ENCODE peak calls at places on chromosomes 2 and 18, in four cellular contexts. One of them, this sample, is unnamed. For H3K27me3, the result is how much of the 10 kb centered on the place peaks cover.

GRCh38 chr2:27050281-27050995 is 1.0 kb upstream of the AGBL5 start:
- DNase-seq in aorta: peak
- DNase-seq in right cardiac atrium: peak
- DNase-seq in SK-N-SH: peak
- DNase-seq in this sample: peak

GRCh38 chr2:45119038-45119437 is 109.8 kb upstream of the SIX2 start:
- DNase-seq in aorta: no peak
- DNase-seq in right cardiac atrium: no peak
- DNase-seq in SK-N-SH: no peak
- DNase-seq in this sample: no peak

GRCh38 chr2:143264851-143265250 is 135.6 kb downstream of the ARHGAP15 start:
- DNase-seq in right cardiac atrium: no peak
- DNase-seq in aorta: no peak
- DNase-seq in SK-N-SH: no peak
- DNase-seq in this sample: no peak

GRCh38 chr2:228600265-228600664 is 418.8 kb upstream of the SPHKAP start:
- DNase-seq in right cardiac atrium: no peak
- DNase-seq in aorta: no peak
- DNase-seq in SK-N-SH: no peak
- DNase-seq in this sample: no peak

GRCh38 chr2:19746611-19747309 is 155.0 kb downstream of the TTC32 start:
- DNase-seq in aorta: no peak
- DNase-seq in SK-N-SH: peak
- DNase-seq in right cardiac atrium: no peak
- DNase-seq in this sample: no peak

GRCh38 chr2:224555823-224556366 is 29.3 kb downstream of the CUL3 start:
- DNase-seq in SK-N-SH: no peak
- DNase-seq in aorta: no peak
- DNase-seq in right cardiac atrium: no peak
- DNase-seq in this sample: no peak

GRCh38 chr18:80173060-80173459 is 64.0 kb downstream of the ADNP2 start:
- DNase-seq in right cardiac atrium: no peak
- DNase-seq in SK-N-SH: no peak
- DNase-seq in aorta: no peak
- DNase-seq in this sample: peak

GRCh38 chr2:231732604-231733003 is 24.3 kb downstream of the PTMA start:
- DNase-seq in aorta: no peak
- DNase-seq in SK-N-SH: no peak
- DNase-seq in right cardiac atrium: no peak
- DNase-seq in this sample: no peak

GRCh38 chr2:101200714-101201113 is 49.5 kb upstream of the TBC1D8 start:
- DNase-seq in SK-N-SH: no peak
- DNase-seq in right cardiac atrium: no peak
- DNase-seq in aorta: no peak
- DNase-seq in this sample: no peak

GRCh38 chr2:169928463-169928864 is 101.2 kb downstream of the UBR3 start:
- DNase-seq in aorta: no peak
- DNase-seq in SK-N-SH: peak
- DNase-seq in right cardiac atrium: no peak
- DNase-seq in this sample: no peak

GRCh38 chr2:206611736-206612135 is 30.6 kb upstream of the FAM237A start:
- DNase-seq in right cardiac atrium: no peak
- DNase-seq in aorta: no peak
- DNase-seq in SK-N-SH: peak
- DNase-seq in this sample: no peak

GRCh38 chr2:229887441-229887840 is 34.4 kb downstream of the TRIP12 start:
- DNase-seq in right cardiac atrium: no peak
- DNase-seq in aorta: no peak
- DNase-seq in SK-N-SH: no peak
- DNase-seq in this sample: no peak

GRCh38 chr2:122927710-122928249 is 1097.3 kb upstream of the CNTNAP5 start:
- DNase-seq in right cardiac atrium: no peak
- DNase-seq in SK-N-SH: no peak
- DNase-seq in aorta: no peak
- DNase-seq in this sample: no peak

GRCh38 chr2:177147834-177148233 is 64.8 kb upstream of the HNRNPA3 start:
- DNase-seq in right cardiac atrium: no peak
- DNase-seq in aorta: no peak
- DNase-seq in SK-N-SH: no peak
- DNase-seq in this sample: no peak

GRCh38 chr2:177143444-177143843 is 69.2 kb upstream of the HNRNPA3 start:
- DNase-seq in aorta: no peak
- DNase-seq in right cardiac atrium: no peak
- DNase-seq in SK-N-SH: no peak
- DNase-seq in this sample: no peak

GRCh38 chr2:177148477-177149154 is 64.0 kb upstream of the HNRNPA3 start:
- DNase-seq in right cardiac atrium: peak
- DNase-seq in SK-N-SH: peak
- DNase-seq in aorta: peak
- DNase-seq in this sample: peak

GRCh38 chr2:177149155-177149503 is 63.5 kb upstream of the HNRNPA3 start:
- DNase-seq in right cardiac atrium: no peak
- DNase-seq in SK-N-SH: no peak
- DNase-seq in aorta: no peak
- DNase-seq in this sample: no peak

GRCh38 chr2:177147093-177147694 is 65.4 kb upstream of the HNRNPA3 start:
- DNase-seq in right cardiac atrium: no peak
- DNase-seq in SK-N-SH: peak
- DNase-seq in aorta: no peak
- DNase-seq in this sample: no peak
- H3K27me3 ChIP-seq in right cardiac atrium: under half
- H3K27me3 ChIP-seq in SK-N-SH: under half
- H3K27me3 ChIP-seq in aorta: under half
- H3K27me3 ChIP-seq in this sample: under half

DNA sequence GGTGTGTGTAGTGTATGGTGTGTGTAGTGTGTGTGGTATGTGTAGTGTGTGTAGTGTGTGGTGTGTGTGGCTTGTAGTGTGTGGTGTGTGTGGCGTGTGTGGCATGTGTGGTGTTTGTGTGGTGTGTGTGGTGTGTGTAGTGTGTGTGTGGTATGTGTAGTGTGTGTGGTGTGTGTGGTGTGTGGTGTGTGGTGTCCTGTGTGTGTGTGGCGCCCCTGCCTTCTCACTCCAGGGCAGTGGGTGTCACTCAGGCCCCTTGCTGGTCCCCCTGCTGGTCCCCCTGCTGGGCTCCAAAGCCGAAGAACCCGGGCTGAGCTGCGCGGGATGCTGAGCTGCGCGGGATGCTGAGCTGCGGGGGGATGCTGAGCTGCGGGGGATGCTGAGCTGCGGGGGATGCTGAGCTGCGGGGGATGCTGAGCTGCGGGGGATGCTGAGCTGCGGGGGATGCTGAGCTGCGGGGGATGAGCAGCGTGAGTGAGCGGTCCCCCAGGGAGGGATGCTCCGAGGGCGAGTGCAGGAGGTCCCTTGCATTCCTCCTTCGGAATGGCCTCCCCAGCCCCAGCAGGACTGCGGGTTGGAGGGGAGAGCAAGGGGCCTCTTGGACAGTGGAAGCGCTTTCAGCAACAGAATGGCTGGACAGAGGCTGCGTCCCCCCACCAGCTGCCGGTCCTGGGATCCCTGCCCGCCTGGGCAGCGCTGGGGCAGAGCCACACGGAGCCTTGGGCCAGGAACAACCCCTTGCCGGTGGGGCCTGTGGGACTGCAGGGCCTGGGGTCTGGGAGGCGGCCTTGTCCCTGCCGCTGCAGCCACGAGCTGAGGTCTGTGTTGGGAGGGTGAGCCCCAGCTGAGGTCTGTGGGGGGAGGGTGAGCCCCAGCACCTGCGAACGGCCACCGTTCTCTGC is 3.3 kb upstream of the RTP5 start:
- DNase-seq in SK-N-SH: peak
- DNase-seq in aorta: no peak
- DNase-seq in right cardiac atrium: peak
- DNase-seq in this sample: no peak
- H3K27me3 ChIP-seq in SK-N-SH: under half
- H3K27me3 ChIP-seq in aorta: under half
- H3K27me3 ChIP-seq in right cardiac atrium: under half
- H3K27me3 ChIP-seq in this sample: under half

GRCh38 chr2:238567067-238567855 is 140.5 kb downstream of the ASB1 start:
- DNase-seq in aorta: no peak
- DNase-seq in right cardiac atrium: no peak
- DNase-seq in SK-N-SH: no peak
- DNase-seq in this sample: peak
- H3K27me3 ChIP-seq in aorta: under half
- H3K27me3 ChIP-seq in right cardiac atrium: under half
- H3K27me3 ChIP-seq in SK-N-SH: under half
- H3K27me3 ChIP-seq in this sample: under half

GRCh38 chr2:216362730-216363129 is 9.6 kb downstream of the MARCHF4 start:
- DNase-seq in aorta: no peak
- DNase-seq in SK-N-SH: no peak
- DNase-seq in right cardiac atrium: no peak
- DNase-seq in this sample: no peak
- H3K27me3 ChIP-seq in aorta: under half
- H3K27me3 ChIP-seq in SK-N-SH: under half
- H3K27me3 ChIP-seq in right cardiac atrium: under half
- H3K27me3 ChIP-seq in this sample: under half

GRCh38 chr2:239025081-239025801 is 177.4 kb downstream of the TWIST2 start:
- DNase-seq in aorta: no peak
- DNase-seq in right cardiac atrium: no peak
- DNase-seq in SK-N-SH: peak
- DNase-seq in this sample: peak
- H3K27me3 ChIP-seq in aorta: under half
- H3K27me3 ChIP-seq in right cardiac atrium: under half
- H3K27me3 ChIP-seq in SK-N-SH: under half
- H3K27me3 ChIP-seq in this sample: under half

GRCh38 chr2:63580651-63581050 is 7.6 kb downstream of the WDPCP start:
- DNase-seq in SK-N-SH: no peak
- DNase-seq in right cardiac atrium: no peak
- DNase-seq in aorta: no peak
- DNase-seq in this sample: no peak
- H3K27me3 ChIP-seq in SK-N-SH: under half
- H3K27me3 ChIP-seq in right cardiac atrium: under half
- H3K27me3 ChIP-seq in aorta: under half
- H3K27me3 ChIP-seq in this sample: under half

DNA sequence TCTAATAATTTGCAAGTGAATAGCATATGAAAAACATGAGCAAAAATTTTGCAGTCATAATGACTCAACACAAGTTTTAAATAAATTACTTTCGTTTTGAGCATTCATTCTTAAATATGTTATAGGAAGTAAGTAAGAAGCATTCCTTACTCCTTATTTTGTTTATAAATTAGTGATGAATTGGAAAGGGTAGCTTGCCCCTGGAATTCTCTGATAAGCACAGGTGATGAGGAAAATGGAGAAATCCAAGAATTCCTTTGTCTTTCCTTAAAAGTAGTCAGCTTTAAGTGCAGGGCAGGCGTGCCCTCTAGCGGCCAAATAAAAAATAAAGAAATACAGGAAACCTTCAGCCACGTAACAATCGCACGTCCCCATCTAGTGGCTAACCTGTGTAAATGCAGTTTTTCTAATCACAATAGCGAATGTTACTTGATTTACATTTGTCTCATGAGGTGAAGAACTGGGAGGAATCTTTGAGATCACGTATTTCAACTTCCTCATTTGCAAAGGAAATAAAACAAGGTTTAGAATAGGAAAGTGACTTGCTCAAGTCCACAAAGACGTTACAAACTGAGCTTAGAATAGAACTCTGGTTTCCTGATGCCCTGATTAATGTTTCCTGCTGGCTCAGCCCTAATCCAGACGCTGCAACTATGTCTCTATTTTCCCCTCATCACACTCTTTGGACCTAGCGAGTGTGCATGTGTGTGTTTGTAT is 47.2 kb upstream of the ZNG1B start:
- DNase-seq in aorta: no peak
- DNase-seq in SK-N-SH: peak
- DNase-seq in right cardiac atrium: peak
- DNase-seq in this sample: no peak
- H3K27me3 ChIP-seq in aorta: under half
- H3K27me3 ChIP-seq in SK-N-SH: under half
- H3K27me3 ChIP-seq in right cardiac atrium: under half
- H3K27me3 ChIP-seq in this sample: under half

GRCh38 chr2:56185101-56185581 is 1.4 kb downstream of the CCDC85A start:
- DNase-seq in SK-N-SH: peak
- DNase-seq in right cardiac atrium: peak
- DNase-seq in aorta: no peak
- DNase-seq in this sample: no peak

GRCh38 chr2:56182420-56182819 is 1.4 kb upstream of the CCDC85A start:
- DNase-seq in SK-N-SH: no peak
- DNase-seq in aorta: no peak
- DNase-seq in right cardiac atrium: no peak
- DNase-seq in this sample: no peak

GRCh38 chr2:56184500-56184996 is 758 bp downstream of the CCDC85A start:
- DNase-seq in SK-N-SH: no peak
- DNase-seq in aorta: no peak
- DNase-seq in right cardiac atrium: no peak
- DNase-seq in this sample: peak

GRCh38 chr2:56185582-56186046 is 1.8 kb downstream of the CCDC85A start:
- DNase-seq in aorta: peak
- DNase-seq in SK-N-SH: no peak
- DNase-seq in right cardiac atrium: peak
- DNase-seq in this sample: peak

GRCh38 chr2:56183643-56184499 is at the start of gene CCDC85A:
- DNase-seq in aorta: peak
- DNase-seq in SK-N-SH: peak
- DNase-seq in right cardiac atrium: peak
- DNase-seq in this sample: peak
- H3K27me3 ChIP-seq in aorta: under half
- H3K27me3 ChIP-seq in SK-N-SH: under half
- H3K27me3 ChIP-seq in right cardiac atrium: under half
- H3K27me3 ChIP-seq in this sample: under half

DNA sequence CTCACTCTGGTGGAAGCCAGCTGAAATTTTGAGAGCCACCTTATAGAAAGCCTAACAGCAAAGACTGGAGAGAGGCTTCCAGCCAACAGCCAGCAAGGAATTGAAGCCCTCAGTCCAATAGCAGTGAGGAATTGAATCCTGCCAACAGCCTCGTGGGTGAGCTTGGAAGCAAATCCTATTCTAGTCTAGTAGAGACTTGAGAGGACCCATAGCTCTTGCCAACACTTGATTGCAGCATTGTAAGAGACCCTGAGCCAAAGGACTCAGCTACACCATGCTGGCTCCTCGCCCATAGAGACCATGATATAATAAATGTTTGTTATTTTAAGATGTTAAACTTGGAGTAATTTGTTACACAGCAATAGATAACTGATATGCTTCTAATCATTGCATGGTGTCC is 403.1 kb upstream of the TNP1 start:
- DNase-seq in right cardiac atrium: no peak
- DNase-seq in aorta: no peak
- DNase-seq in SK-N-SH: no peak
- DNase-seq in this sample: no peak
- H3K27me3 ChIP-seq in right cardiac atrium: under half
- H3K27me3 ChIP-seq in aorta: under half
- H3K27me3 ChIP-seq in SK-N-SH: under half
- H3K27me3 ChIP-seq in this sample: under half